ENCODE peak calls at places on chromosomes 6 and 20, in seven cellular contexts. A is NB4; H is bronchial epithelial cell; I is mesothelial cell of epicardium; R is CD8-positive, alpha-beta T cell; F is WTC11; S is epithelial cell of proximal tubule. L is an unnamed sample.

GRCh38 chr6:35486005-35486925 is 10.6 kb downstream of the TEAD3 start:
- DNase-seq in F (peak), H (peak), A (peak), S (no peak), R (no peak), I (peak), L (peak)

GRCh38 chr20:15045246-15045645 is 707.8 kb upstream of the FLRT3 start:
- DNase-seq in F (no peak), R (no peak), I (no peak), A (no peak), H (peak), S (no peak), L (no peak)

GRCh38 chr6:143698759-143699750 is 21.3 kb downstream of the PHACTR2 start:
- DNase-seq in F (peak), I (no peak), A (no peak), R (no peak), H (no peak), S (no peak), L (no peak)

GRCh38 chr6:17494919-17495318 is 101.5 kb downstream of the CAP2 start:
- DNase-seq in F (no peak), A (no peak), R (no peak), H (no peak), I (no peak), S (no peak), L (no peak)

GRCh38 chr20:44010162-44010704 is 95.6 kb downstream of the TOX2 start:
- DNase-seq in A (peak), I (no peak), S (no peak), R (no peak), F (no peak), H (no peak), L (no peak)

GRCh38 chr20:11766961-11767360 is 150.7 kb upstream of the BTBD3 start:
- DNase-seq in I (no peak), A (no peak), H (peak), S (no peak), F (no peak), R (no peak), L (no peak)

GRCh38 chr6:30914076-30914853 is at the start of gene VARS2:
- DNase-seq in A (peak), I (peak), F (peak), S (no peak), R (peak), H (peak), L (peak)

GRCh38 chr6:73630401-73630800 is 23.4 kb downstream of the SLC17A5 start:
- DNase-seq in R (no peak), H (no peak), I (no peak), A (no peak), S (no peak), F (no peak), L (no peak)

GRCh38 chr20:18287915-18288747 is at the start of gene ZNF133:
- DNase-seq in A (peak), H (peak), F (peak), S (peak), I (peak), R (peak), L (peak)
- TF ChIP-seq CTCF in A (peak), H (no peak), F (no peak), S (no peak), I (no peak), R (no peak), L (no peak)

DNA sequence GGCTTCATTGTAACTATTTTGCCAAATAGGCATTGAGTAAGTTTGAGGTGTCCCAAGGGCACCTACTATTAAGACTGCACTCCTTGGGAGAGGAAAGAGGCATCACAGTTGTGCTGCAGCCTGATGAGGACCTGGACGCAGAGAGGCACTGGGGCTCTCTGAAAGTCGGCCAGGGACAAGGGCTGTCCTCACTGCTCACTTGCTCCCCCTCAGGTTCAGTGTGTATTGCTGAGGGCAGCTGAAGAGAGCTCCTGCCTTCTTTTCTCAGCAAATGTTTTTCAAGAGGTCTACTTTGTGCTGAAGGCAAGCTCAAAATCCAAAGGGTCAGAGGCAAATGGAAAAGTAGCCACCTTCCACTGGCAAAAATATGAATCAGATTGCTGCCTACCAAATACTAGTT is 331.8 kb downstream of the RIMS1 start:
- DNase-seq in I (no peak), R (no peak), A (peak), H (peak), F (peak), S (peak), L (peak)
- TF ChIP-seq CTCF in I (no peak), R (no peak), A (peak), H (peak), F (peak), S (peak), L (peak)

DNA sequence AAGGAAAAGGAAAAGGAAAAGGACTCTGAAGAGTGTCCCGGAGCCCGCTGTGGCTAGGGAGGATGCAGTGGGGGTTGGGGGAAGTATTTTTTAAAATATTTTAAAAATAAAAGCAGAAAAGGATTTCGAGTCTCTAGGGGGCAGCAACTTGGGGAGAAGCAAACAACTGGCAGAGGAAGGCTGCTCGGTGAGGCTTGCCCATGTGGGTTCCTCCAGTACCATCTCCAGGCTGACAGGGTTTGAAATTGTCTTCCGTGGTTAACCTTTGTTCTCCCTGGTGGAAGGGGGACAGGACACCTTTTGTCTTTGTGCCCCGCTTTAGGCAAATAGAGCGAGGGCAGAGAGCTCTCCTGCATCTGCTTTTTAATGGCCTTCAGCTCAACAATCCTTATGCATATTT is 60.4 kb upstream of the SNX9 start:
- DNase-seq in R (no peak), H (no peak), A (peak), I (no peak), S (no peak), F (no peak), L (no peak)
- TF ChIP-seq CTCF in R (peak), H (peak), A (no peak), I (no peak), S (peak), F (no peak), L (no peak)

DNA sequence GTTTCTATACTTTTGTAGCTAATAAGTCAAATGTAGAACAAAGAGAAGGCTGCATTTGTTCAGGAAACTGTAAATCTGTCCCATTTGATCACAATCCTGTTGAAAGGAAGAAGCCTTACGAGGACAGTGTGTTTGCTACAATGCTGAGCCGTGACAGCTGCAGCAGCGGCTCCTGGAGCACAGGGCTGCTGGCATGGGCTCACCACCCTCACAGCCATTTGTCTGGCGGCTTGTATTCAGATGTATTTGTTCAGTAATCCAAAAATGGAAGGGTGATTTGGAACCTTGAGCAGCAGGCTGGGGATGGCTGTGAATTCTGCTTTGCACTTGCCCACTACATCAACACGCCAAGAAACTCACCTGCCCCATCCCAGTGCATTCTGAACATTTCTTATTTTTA is 5.6 kb downstream of the TUBB2A start:
- DNase-seq in I (no peak), R (no peak), H (no peak), A (no peak), F (no peak), S (no peak), L (no peak)
- TF ChIP-seq CTCF in I (no peak), R (no peak), H (no peak), A (no peak), F (no peak), S (no peak), L (no peak)

GRCh38 chr20:18754030-18754659 is 59.4 kb upstream of the SCP2D1 start:
- DNase-seq in R (no peak), A (no peak), H (no peak), I (no peak), F (no peak), S (no peak), L (no peak)
- TF ChIP-seq CTCF in R (no peak), A (no peak), H (no peak), I (no peak), F (no peak), S (no peak), L (no peak)

DNA sequence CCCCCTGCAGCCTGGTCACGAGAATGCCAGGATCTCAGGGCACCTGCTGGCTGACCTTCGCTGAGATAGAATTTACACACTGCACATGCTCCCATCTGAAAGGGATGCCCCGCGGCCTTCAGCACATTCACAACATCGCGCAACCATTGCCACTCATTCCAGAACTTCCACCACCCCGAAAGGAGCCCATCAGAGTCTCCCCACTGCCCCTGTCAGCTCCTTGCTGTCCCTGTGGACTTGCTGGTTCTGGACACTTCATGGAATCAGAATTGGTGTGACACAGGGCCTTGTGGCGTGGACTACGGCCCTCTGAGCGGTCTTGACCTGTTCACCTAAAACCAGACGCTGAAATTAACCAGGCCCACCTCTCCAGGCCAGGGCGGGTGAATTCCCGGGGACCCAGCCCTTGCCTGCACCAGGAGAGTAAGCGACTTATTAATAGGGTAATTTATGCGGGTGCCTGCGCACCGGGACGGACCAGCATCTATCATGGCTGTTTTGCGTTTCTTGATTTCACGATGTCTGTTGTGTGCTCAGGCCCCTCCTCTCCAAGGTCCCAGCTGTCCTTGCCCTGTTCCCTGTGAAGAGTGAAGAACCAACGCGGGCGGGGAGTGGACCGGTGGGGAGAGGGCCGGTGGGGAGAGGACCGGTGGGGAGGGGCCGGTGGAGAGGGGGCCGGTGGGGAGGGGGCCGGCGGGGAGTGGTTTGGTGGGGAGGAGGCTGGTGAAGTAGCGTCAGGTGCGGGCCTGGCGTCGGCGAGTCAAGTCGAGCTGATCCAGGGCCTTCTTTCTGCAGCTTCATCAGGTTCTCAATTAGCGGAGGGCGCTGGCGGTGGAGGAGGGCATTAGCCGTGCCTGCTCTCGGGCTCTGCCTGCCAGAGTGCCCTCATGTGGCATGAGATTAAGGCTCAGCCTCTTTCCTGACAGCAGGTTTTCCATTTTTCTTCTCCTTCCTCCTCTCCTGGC is 20.9 kb upstream of the BHLHE23 start:
- DNase-seq in I (no peak), A (peak), F (peak), H (no peak), R (no peak), S (no peak), L (peak)
- TF ChIP-seq CTCF in I (no peak), A (no peak), F (no peak), H (no peak), R (no peak), S (peak), L (no peak)

DNA sequence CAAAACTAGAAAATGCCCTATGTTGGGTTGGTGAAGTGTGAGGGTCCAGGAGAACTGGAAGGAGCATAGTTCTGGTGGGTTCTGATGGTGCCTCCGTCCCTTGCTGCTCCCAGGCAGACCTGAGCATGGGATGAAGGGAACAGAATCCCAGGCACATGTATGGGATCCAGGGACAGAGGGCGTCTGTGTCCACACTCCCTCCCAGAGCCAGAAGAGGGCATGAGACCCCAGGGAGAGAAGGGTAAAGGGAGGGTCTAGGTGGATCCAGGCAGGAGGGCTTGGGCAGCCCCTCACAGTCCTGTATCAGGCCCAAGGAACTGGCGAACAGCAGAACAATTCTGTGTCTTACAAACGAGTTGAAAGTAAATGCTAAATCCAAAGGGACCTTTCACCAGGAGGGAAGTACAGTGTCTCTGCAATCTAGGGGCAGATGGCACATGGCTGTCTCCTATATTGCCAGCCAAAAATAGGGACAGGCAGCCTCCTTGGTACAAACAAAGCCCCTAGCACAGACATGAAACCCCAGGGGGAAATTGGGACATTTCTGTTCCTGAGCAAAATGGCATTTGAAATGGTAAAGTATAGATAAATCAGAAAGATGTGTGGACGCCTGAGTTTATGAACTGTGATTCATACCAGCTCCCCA is 2.5 kb upstream of the BPIFA1 start:
- DNase-seq in A (no peak), R (no peak), F (peak), I (no peak), S (no peak), H (no peak), L (no peak)
- TF ChIP-seq CTCF in A (no peak), R (no peak), F (no peak), I (no peak), S (no peak), H (no peak), L (no peak)